ENCODE peak calls at places on chromosomes 5 and 9, in nine cellular contexts. One of them, this sample, is unnamed.

GRCh38 chr5:93141969-93142368 is 439.1 kb downstream of the NR2F1-AS1 start:
- DNase-seq in epithelial cell of esophagus: no peak
- DNase-seq in fibroblast of mammary gland: no peak
- DNase-seq in fibroblast of pulmonary artery: no peak
- DNase-seq in WERI-Rb-1: no peak
- DNase-seq in lung: no peak
- DNase-seq in A549: no peak
- DNase-seq in CD4-positive, alpha-beta memory T cell: no peak
- DNase-seq in astrocyte of the cerebellum: no peak
- DNase-seq in this sample: no peak

GRCh38 chr9:69622664-69623063 is 49.5 kb downstream of the APBA1 start:
- DNase-seq in A549: no peak
- DNase-seq in epithelial cell of esophagus: no peak
- DNase-seq in CD4-positive, alpha-beta memory T cell: no peak
- DNase-seq in lung: no peak
- DNase-seq in WERI-Rb-1: no peak
- DNase-seq in astrocyte of the cerebellum: peak
- DNase-seq in fibroblast of pulmonary artery: peak
- DNase-seq in fibroblast of mammary gland: peak
- DNase-seq in this sample: no peak

GRCh38 chr5:178467261-178468195 is 122.7 kb downstream of the COL23A1 start:
- DNase-seq in WERI-Rb-1: no peak
- DNase-seq in CD4-positive, alpha-beta memory T cell: no peak
- DNase-seq in A549: no peak
- DNase-seq in fibroblast of mammary gland: peak
- DNase-seq in epithelial cell of esophagus: no peak
- DNase-seq in lung: peak
- DNase-seq in astrocyte of the cerebellum: no peak
- DNase-seq in fibroblast of pulmonary artery: peak
- DNase-seq in this sample: peak

GRCh38 chr9:22050924-22051323 is 41.8 kb upstream of the CDKN2B start:
- DNase-seq in epithelial cell of esophagus: no peak
- DNase-seq in WERI-Rb-1: no peak
- DNase-seq in A549: no peak
- DNase-seq in fibroblast of pulmonary artery: no peak
- DNase-seq in fibroblast of mammary gland: no peak
- DNase-seq in CD4-positive, alpha-beta memory T cell: no peak
- DNase-seq in astrocyte of the cerebellum: no peak
- DNase-seq in lung: no peak
- DNase-seq in this sample: no peak

GRCh38 chr5:14008819-14009311 is 64.4 kb upstream of the DNAH5 start:
- DNase-seq in fibroblast of mammary gland: no peak
- DNase-seq in epithelial cell of esophagus: peak
- DNase-seq in lung: peak
- DNase-seq in astrocyte of the cerebellum: no peak
- DNase-seq in WERI-Rb-1: no peak
- DNase-seq in fibroblast of pulmonary artery: no peak
- DNase-seq in A549: peak
- DNase-seq in CD4-positive, alpha-beta memory T cell: no peak
- DNase-seq in this sample: peak

GRCh38 chr9:130539473-130540223 is 39.7 kb upstream of the FUBP3 start:
- DNase-seq in WERI-Rb-1: no peak
- DNase-seq in CD4-positive, alpha-beta memory T cell: no peak
- DNase-seq in A549: peak
- DNase-seq in fibroblast of pulmonary artery: peak
- DNase-seq in fibroblast of mammary gland: peak
- DNase-seq in epithelial cell of esophagus: peak
- DNase-seq in astrocyte of the cerebellum: peak
- DNase-seq in lung: no peak
- DNase-seq in this sample: no peak

GRCh38 chr9:95085036-95085770 is 232.3 kb downstream of the FANCC start:
- DNase-seq in CD4-positive, alpha-beta memory T cell: no peak
- DNase-seq in lung: no peak
- DNase-seq in A549: no peak
- DNase-seq in astrocyte of the cerebellum: no peak
- DNase-seq in WERI-Rb-1: no peak
- DNase-seq in fibroblast of pulmonary artery: no peak
- DNase-seq in epithelial cell of esophagus: no peak
- DNase-seq in fibroblast of mammary gland: no peak
- DNase-seq in this sample: no peak

GRCh38 chr5:4730279-4730678 is 409.9 kb upstream of the ADAMTS16 start:
- DNase-seq in fibroblast of pulmonary artery: no peak
- DNase-seq in astrocyte of the cerebellum: no peak
- DNase-seq in WERI-Rb-1: peak
- DNase-seq in A549: no peak
- DNase-seq in epithelial cell of esophagus: no peak
- DNase-seq in CD4-positive, alpha-beta memory T cell: no peak
- DNase-seq in lung: no peak
- DNase-seq in fibroblast of mammary gland: no peak
- DNase-seq in this sample: no peak

GRCh38 chr5:72036951-72037350 is 70.3 kb upstream of the MAP1B start:
- DNase-seq in epithelial cell of esophagus: peak
- DNase-seq in WERI-Rb-1: no peak
- DNase-seq in lung: no peak
- DNase-seq in CD4-positive, alpha-beta memory T cell: no peak
- DNase-seq in A549: no peak
- DNase-seq in astrocyte of the cerebellum: no peak
- DNase-seq in fibroblast of mammary gland: no peak
- DNase-seq in fibroblast of pulmonary artery: peak
- DNase-seq in this sample: no peak

GRCh38 chr9:130343445-130343918 is 77.9 kb downstream of the HMCN2 start:
- DNase-seq in lung: no peak
- DNase-seq in fibroblast of mammary gland: no peak
- DNase-seq in CD4-positive, alpha-beta memory T cell: no peak
- DNase-seq in WERI-Rb-1: peak
- DNase-seq in fibroblast of pulmonary artery: no peak
- DNase-seq in epithelial cell of esophagus: no peak
- DNase-seq in astrocyte of the cerebellum: no peak
- DNase-seq in A549: no peak
- DNase-seq in this sample: no peak

GRCh38 chr5:180832638-180833068 is 28.4 kb downstream of the ZFP62 start:
- DNase-seq in fibroblast of mammary gland: no peak
- DNase-seq in lung: no peak
- DNase-seq in epithelial cell of esophagus: no peak
- DNase-seq in fibroblast of pulmonary artery: no peak
- DNase-seq in A549: no peak
- DNase-seq in CD4-positive, alpha-beta memory T cell: peak
- DNase-seq in astrocyte of the cerebellum: no peak
- DNase-seq in WERI-Rb-1: no peak
- DNase-seq in this sample: no peak

GRCh38 chr9:121192959-121193645 is 8.6 kb downstream of the RAB14 start:
- DNase-seq in WERI-Rb-1: no peak
- DNase-seq in fibroblast of pulmonary artery: peak
- DNase-seq in epithelial cell of esophagus: no peak
- DNase-seq in fibroblast of mammary gland: no peak
- DNase-seq in astrocyte of the cerebellum: no peak
- DNase-seq in A549: no peak
- DNase-seq in lung: no peak
- DNase-seq in CD4-positive, alpha-beta memory T cell: no peak
- DNase-seq in this sample: no peak

GRCh38 chr5:54523534-54523933 is 6.0 kb downstream of the SNX18 start:
- DNase-seq in fibroblast of pulmonary artery: no peak
- DNase-seq in epithelial cell of esophagus: no peak
- DNase-seq in lung: no peak
- DNase-seq in WERI-Rb-1: no peak
- DNase-seq in fibroblast of mammary gland: no peak
- DNase-seq in CD4-positive, alpha-beta memory T cell: no peak
- DNase-seq in astrocyte of the cerebellum: no peak
- DNase-seq in A549: no peak
- DNase-seq in this sample: no peak

GRCh38 chr5:54520438-54520846 is 2.9 kb downstream of the SNX18 start:
- DNase-seq in fibroblast of pulmonary artery: peak
- DNase-seq in astrocyte of the cerebellum: no peak
- DNase-seq in A549: no peak
- DNase-seq in fibroblast of mammary gland: peak
- DNase-seq in CD4-positive, alpha-beta memory T cell: no peak
- DNase-seq in lung: no peak
- DNase-seq in WERI-Rb-1: no peak
- DNase-seq in epithelial cell of esophagus: peak
- DNase-seq in this sample: no peak

GRCh38 chr5:54520940-54521339 is 3.4 kb downstream of the SNX18 start:
- DNase-seq in epithelial cell of esophagus: no peak
- DNase-seq in fibroblast of mammary gland: no peak
- DNase-seq in WERI-Rb-1: no peak
- DNase-seq in astrocyte of the cerebellum: no peak
- DNase-seq in CD4-positive, alpha-beta memory T cell: no peak
- DNase-seq in fibroblast of pulmonary artery: no peak
- DNase-seq in lung: no peak
- DNase-seq in A549: no peak
- DNase-seq in this sample: no peak

GRCh38 chr5:54524082-54524481 is 6.5 kb downstream of the SNX18 start:
- DNase-seq in fibroblast of mammary gland: no peak
- DNase-seq in fibroblast of pulmonary artery: no peak
- DNase-seq in astrocyte of the cerebellum: no peak
- DNase-seq in A549: no peak
- DNase-seq in lung: no peak
- DNase-seq in WERI-Rb-1: no peak
- DNase-seq in CD4-positive, alpha-beta memory T cell: no peak
- DNase-seq in epithelial cell of esophagus: no peak
- DNase-seq in this sample: no peak

DNA sequence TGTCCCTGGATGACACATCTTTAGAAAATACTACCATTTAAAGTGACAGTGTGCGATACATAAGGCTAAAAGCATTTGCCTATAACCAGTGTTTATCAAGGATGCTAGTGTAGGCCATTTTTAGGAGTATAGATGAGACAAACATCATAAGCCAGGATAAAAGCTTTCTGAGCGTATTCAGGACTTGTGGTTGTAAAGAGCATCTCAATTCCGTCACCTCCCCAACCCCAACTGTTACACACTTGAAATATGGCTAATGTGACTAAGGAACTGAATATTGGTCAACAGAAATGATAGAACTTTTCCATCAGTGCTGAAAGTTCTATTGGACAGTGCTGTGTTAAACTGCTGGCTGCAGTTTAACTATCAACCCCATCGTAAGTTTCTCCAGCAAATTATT is 4.5 kb downstream of the SNX18 start:
- DNase-seq in CD4-positive, alpha-beta memory T cell: no peak
- DNase-seq in WERI-Rb-1: no peak
- DNase-seq in A549: no peak
- DNase-seq in fibroblast of pulmonary artery: no peak
- DNase-seq in lung: no peak
- DNase-seq in astrocyte of the cerebellum: no peak
- DNase-seq in epithelial cell of esophagus: no peak
- DNase-seq in fibroblast of mammary gland: no peak
- DNase-seq in this sample: no peak
- H3K4me3 ChIP-seq in CD4-positive, alpha-beta memory T cell: no peak
- H3K4me3 ChIP-seq in WERI-Rb-1: no peak
- H3K4me3 ChIP-seq in A549: no peak
- H3K4me3 ChIP-seq in fibroblast of pulmonary artery: peak
- H3K4me3 ChIP-seq in lung: no peak
- H3K4me3 ChIP-seq in astrocyte of the cerebellum: peak
- H3K4me3 ChIP-seq in epithelial cell of esophagus: no peak
- H3K4me3 ChIP-seq in fibroblast of mammary gland: no peak
- H3K4me3 ChIP-seq in this sample: peak

GRCh38 chr5:67215592-67216471 is 19.2 kb upstream of the CD180 start:
- DNase-seq in astrocyte of the cerebellum: no peak
- DNase-seq in WERI-Rb-1: no peak
- DNase-seq in A549: no peak
- DNase-seq in fibroblast of pulmonary artery: peak
- DNase-seq in lung: peak
- DNase-seq in epithelial cell of esophagus: no peak
- DNase-seq in fibroblast of mammary gland: peak
- DNase-seq in CD4-positive, alpha-beta memory T cell: peak
- DNase-seq in this sample: no peak
- H3K4me3 ChIP-seq in astrocyte of the cerebellum: no peak
- H3K4me3 ChIP-seq in WERI-Rb-1: no peak
- H3K4me3 ChIP-seq in A549: no peak
- H3K4me3 ChIP-seq in fibroblast of pulmonary artery: no peak
- H3K4me3 ChIP-seq in lung: no peak
- H3K4me3 ChIP-seq in epithelial cell of esophagus: no peak
- H3K4me3 ChIP-seq in fibroblast of mammary gland: no peak
- H3K4me3 ChIP-seq in CD4-positive, alpha-beta memory T cell: peak
- H3K4me3 ChIP-seq in this sample: no peak

DNA sequence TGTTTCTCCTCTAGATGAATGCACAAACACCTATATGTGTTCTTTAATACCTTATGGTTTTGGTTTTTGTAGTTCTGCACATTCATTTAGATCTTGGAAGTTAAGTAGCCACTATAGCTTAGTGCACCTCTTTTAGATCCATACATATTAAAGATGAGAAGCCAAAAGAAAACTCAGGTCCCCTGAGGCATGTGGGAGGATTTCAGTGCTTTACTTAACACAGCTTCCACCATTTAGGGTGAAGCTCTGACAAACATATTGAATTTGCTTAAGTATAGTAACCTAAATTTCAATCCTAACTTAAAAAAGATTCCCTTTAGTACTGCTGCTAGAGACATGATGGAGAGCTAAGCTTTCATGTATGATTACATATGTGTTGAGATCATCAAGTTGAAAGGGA is 25.6 kb upstream of the RICTOR start:
- DNase-seq in lung: no peak
- DNase-seq in astrocyte of the cerebellum: no peak
- DNase-seq in WERI-Rb-1: no peak
- DNase-seq in fibroblast of mammary gland: no peak
- DNase-seq in CD4-positive, alpha-beta memory T cell: no peak
- DNase-seq in epithelial cell of esophagus: no peak
- DNase-seq in A549: no peak
- DNase-seq in fibroblast of pulmonary artery: no peak
- DNase-seq in this sample: no peak
- H3K4me3 ChIP-seq in lung: no peak
- H3K4me3 ChIP-seq in astrocyte of the cerebellum: no peak
- H3K4me3 ChIP-seq in WERI-Rb-1: no peak
- H3K4me3 ChIP-seq in fibroblast of mammary gland: no peak
- H3K4me3 ChIP-seq in CD4-positive, alpha-beta memory T cell: no peak
- H3K4me3 ChIP-seq in epithelial cell of esophagus: no peak
- H3K4me3 ChIP-seq in A549: no peak
- H3K4me3 ChIP-seq in fibroblast of pulmonary artery: no peak
- H3K4me3 ChIP-seq in this sample: no peak

GRCh38 chr9:137619240-137620090 is 660 bp downstream of the EHMT1 start:
- DNase-seq in astrocyte of the cerebellum: peak
- DNase-seq in A549: no peak
- DNase-seq in fibroblast of pulmonary artery: peak
- DNase-seq in CD4-positive, alpha-beta memory T cell: peak
- DNase-seq in lung: peak
- DNase-seq in WERI-Rb-1: no peak
- DNase-seq in fibroblast of mammary gland: peak
- DNase-seq in epithelial cell of esophagus: peak
- DNase-seq in this sample: no peak

GRCh38 chr9:137615387-137615871 is 3.4 kb upstream of the EHMT1 start:
- DNase-seq in CD4-positive, alpha-beta memory T cell: no peak
- DNase-seq in fibroblast of pulmonary artery: no peak
- DNase-seq in epithelial cell of esophagus: no peak
- DNase-seq in astrocyte of the cerebellum: no peak
- DNase-seq in A549: no peak
- DNase-seq in fibroblast of mammary gland: no peak
- DNase-seq in lung: no peak
- DNase-seq in WERI-Rb-1: no peak
- DNase-seq in this sample: no peak

GRCh38 chr9:137621131-137621757 is 2.4 kb downstream of the EHMT1 start:
- DNase-seq in lung: no peak
- DNase-seq in epithelial cell of esophagus: peak
- DNase-seq in astrocyte of the cerebellum: no peak
- DNase-seq in WERI-Rb-1: peak
- DNase-seq in fibroblast of mammary gland: peak
- DNase-seq in fibroblast of pulmonary artery: peak
- DNase-seq in A549: peak
- DNase-seq in CD4-positive, alpha-beta memory T cell: no peak
- DNase-seq in this sample: no peak

GRCh38 chr9:137618105-137619067 is at the start of gene EHMT1:
- DNase-seq in astrocyte of the cerebellum: peak
- DNase-seq in A549: peak
- DNase-seq in fibroblast of mammary gland: peak
- DNase-seq in WERI-Rb-1: peak
- DNase-seq in epithelial cell of esophagus: peak
- DNase-seq in lung: peak
- DNase-seq in fibroblast of pulmonary artery: peak
- DNase-seq in CD4-positive, alpha-beta memory T cell: peak
- DNase-seq in this sample: peak

GRCh38 chr9:137620581-137620980 is 1.8 kb downstream of the EHMT1 start:
- DNase-seq in epithelial cell of esophagus: no peak
- DNase-seq in WERI-Rb-1: no peak
- DNase-seq in lung: no peak
- DNase-seq in CD4-positive, alpha-beta memory T cell: no peak
- DNase-seq in A549: no peak
- DNase-seq in astrocyte of the cerebellum: no peak
- DNase-seq in fibroblast of pulmonary artery: no peak
- DNase-seq in fibroblast of mammary gland: no peak
- DNase-seq in this sample: no peak
- H3K4me3 ChIP-seq in epithelial cell of esophagus: no peak
- H3K4me3 ChIP-seq in WERI-Rb-1: no peak
- H3K4me3 ChIP-seq in lung: no peak
- H3K4me3 ChIP-seq in CD4-positive, alpha-beta memory T cell: no peak
- H3K4me3 ChIP-seq in A549: peak
- H3K4me3 ChIP-seq in astrocyte of the cerebellum: peak
- H3K4me3 ChIP-seq in fibroblast of pulmonary artery: peak
- H3K4me3 ChIP-seq in fibroblast of mammary gland: peak
- H3K4me3 ChIP-seq in this sample: peak

This sample was measured in AG04450.